ENCODE peak calls at places on chromosomes 1 and 21, in six cellular contexts. Z, E, X, Y, L and H are unnamed samples.

GRCh38 chr1:147541672-147542548 is 609 bp downstream of the BCL9 start:
- DNase-seq in Z (no peak), E (peak), X (peak), Y (peak), L (no peak), H (peak)

GRCh38 chr1:221834698-221835538 is 93.0 kb upstream of the DUSP10 start:
- DNase-seq in Z (no peak), E (no peak), X (no peak), Y (peak), L (no peak), H (peak)

GRCh38 chr1:16888806-16889178 is 7.0 kb upstream of the RNU1-2 start:
- DNase-seq in Z (no peak), E (no peak), X (no peak), Y (no peak), L (no peak), H (peak)

GRCh38 chr1:47533176-47534039 is 95.6 kb downstream of the FOXD2 start:
- DNase-seq in Z (peak), E (no peak), X (peak), Y (peak), L (no peak), H (peak)

GRCh38 chr1:175933801-175934200 is 190.4 kb upstream of the TNR start:
- DNase-seq in Z (no peak), E (no peak), X (no peak), Y (peak), L (peak), H (no peak)

GRCh38 chr1:223726380-223727001 is 14.2 kb downstream of the CAPN2 start:
- DNase-seq in Z (peak), E (peak), X (peak), Y (peak), L (peak), H (peak)

GRCh38 chr1:10374442-10374860 is 24.4 kb upstream of the PGD start:
- DNase-seq in Z (no peak), E (no peak), X (no peak), Y (no peak), L (no peak), H (no peak)

GRCh38 chr1:209733409-209734192 is 22.3 kb upstream of the TRAF3IP3 start:
- DNase-seq in Z (peak), E (no peak), X (no peak), Y (peak), L (no peak), H (no peak)

GRCh38 chr21:31872452-31873274 is at the start of gene HUNK:
- DNase-seq in Z (no peak), E (peak), X (peak), Y (peak), L (peak), H (peak)

GRCh38 chr1:78333426-78334012 is 157.3 kb upstream of the PTGFR start:
- DNase-seq in Z (no peak), E (peak), X (no peak), Y (peak), L (peak), H (no peak)

GRCh38 chr1:237672748-237673147 is 218.0 kb downstream of the ZP4 start:
- DNase-seq in Z (no peak), E (no peak), X (peak), Y (peak), L (peak), H (no peak)

GRCh38 chr1:186812560-186812959 is 16.2 kb upstream of the PLA2G4A start:
- DNase-seq in Z (peak), E (no peak), X (no peak), Y (no peak), L (no peak), H (peak)

GRCh38 chr1:66945316-66945715 is 20.5 kb downstream of the MIER1 start:
- DNase-seq in Z (no peak), E (no peak), X (no peak), Y (no peak), L (no peak), H (no peak)

GRCh38 chr1:204711947-204712701 is 26.6 kb upstream of the LRRN2 start:
- DNase-seq in Z (no peak), E (no peak), X (no peak), Y (no peak), L (no peak), H (no peak)

GRCh38 chr1:23895993-23896392 is 17.2 kb downstream of the CNR2 start:
- DNase-seq in Z (no peak), E (no peak), X (no peak), Y (no peak), L (no peak), H (no peak)

GRCh38 chr21:43827015-43827611 is 37.7 kb downstream of the RRP1 start:
- DNase-seq in Z (peak), E (no peak), X (no peak), Y (peak), L (peak), H (peak)

GRCh38 chr1:4805987-4806386 is 151.6 kb downstream of the AJAP1 start:
- DNase-seq in Z (no peak), E (no peak), X (no peak), Y (no peak), L (no peak), H (no peak)

GRCh38 chr1:6353948-6354658 is 39.5 kb downstream of the ACOT7 start:
- DNase-seq in Z (no peak), E (peak), X (no peak), Y (no peak), L (peak), H (no peak)

GRCh38 chr21:26098758-26099157 is 71.8 kb downstream of the APP start:
- DNase-seq in Z (no peak), E (no peak), X (no peak), Y (peak), L (no peak), H (no peak)

GRCh38 chr1:119040906-119041305 is 52.8 kb upstream of the TBX15 start:
- DNase-seq in Z (peak), E (no peak), X (no peak), Y (peak), L (no peak), H (peak)

GRCh38 chr21:41684381-41685245 is 82.2 kb downstream of the RIPK4 start:
- DNase-seq in Z (no peak), E (peak), X (no peak), Y (peak), L (peak), H (peak)

GRCh38 chr1:245969274-245969673 is 537.8 kb downstream of the SMYD3 start:
- DNase-seq in Z (peak), E (no peak), X (no peak), Y (peak), L (no peak), H (peak)
- H3K4me3 ChIP-seq in Z (no peak), E (no peak), X (no peak), Y (no peak), L (no peak), H (no peak)

GRCh38 chr1:169493251-169493650 is 7.5 kb upstream of the SLC19A2 start:
- DNase-seq in Z (no peak), E (no peak), X (no peak), Y (no peak), L (no peak), H (no peak)

GRCh38 chr1:169495050-169495740 is 9.5 kb upstream of the SLC19A2 start:
- DNase-seq in Z (no peak), E (no peak), X (no peak), Y (peak), L (no peak), H (no peak)

GRCh38 chr1:169488157-169488556 is 2.4 kb upstream of the SLC19A2 start:
- DNase-seq in Z (no peak), E (no peak), X (no peak), Y (no peak), L (no peak), H (no peak)

GRCh38 chr1:169494343-169494742 is 8.6 kb upstream of the SLC19A2 start:
- DNase-seq in Z (no peak), E (no peak), X (no peak), Y (no peak), L (no peak), H (no peak)

DNA sequence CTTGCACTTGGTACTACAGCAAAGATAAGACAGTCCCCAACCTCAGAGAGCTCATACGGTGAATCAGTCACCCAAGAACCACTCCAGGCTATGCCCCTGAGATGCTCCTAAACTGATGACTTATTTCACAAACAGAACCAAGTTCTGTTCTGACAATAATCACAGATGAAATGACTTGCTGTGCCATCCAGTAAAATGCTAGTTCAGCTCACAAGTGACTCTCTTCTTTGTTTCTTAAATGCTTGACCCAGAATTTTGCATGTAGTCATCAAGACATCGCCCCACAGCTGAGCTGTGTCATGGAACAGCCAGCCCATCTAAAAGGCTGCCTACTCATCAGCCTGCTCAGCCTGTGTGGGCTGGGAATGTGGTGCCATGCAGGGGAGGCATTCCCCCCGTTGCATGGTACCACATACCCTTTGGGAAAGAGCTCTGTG is 6.1 kb upstream of the SLC19A2 start:
- DNase-seq in Z (no peak), E (no peak), X (no peak), Y (peak), L (no peak), H (peak)
- TF ChIP-seq CTCF in Z (no peak), E (no peak), X (no peak), Y (no peak), L (no peak), H (no peak)

GRCh38 chr1:203273206-203273868 is 32.0 kb upstream of the BTG2 start:
- DNase-seq in Z (no peak), E (peak), X (peak), Y (peak), L (peak), H (peak)
- H3K4me3 ChIP-seq in Z (no peak), E (peak), X (peak), Y (no peak), L (no peak), H (no peak)

DNA sequence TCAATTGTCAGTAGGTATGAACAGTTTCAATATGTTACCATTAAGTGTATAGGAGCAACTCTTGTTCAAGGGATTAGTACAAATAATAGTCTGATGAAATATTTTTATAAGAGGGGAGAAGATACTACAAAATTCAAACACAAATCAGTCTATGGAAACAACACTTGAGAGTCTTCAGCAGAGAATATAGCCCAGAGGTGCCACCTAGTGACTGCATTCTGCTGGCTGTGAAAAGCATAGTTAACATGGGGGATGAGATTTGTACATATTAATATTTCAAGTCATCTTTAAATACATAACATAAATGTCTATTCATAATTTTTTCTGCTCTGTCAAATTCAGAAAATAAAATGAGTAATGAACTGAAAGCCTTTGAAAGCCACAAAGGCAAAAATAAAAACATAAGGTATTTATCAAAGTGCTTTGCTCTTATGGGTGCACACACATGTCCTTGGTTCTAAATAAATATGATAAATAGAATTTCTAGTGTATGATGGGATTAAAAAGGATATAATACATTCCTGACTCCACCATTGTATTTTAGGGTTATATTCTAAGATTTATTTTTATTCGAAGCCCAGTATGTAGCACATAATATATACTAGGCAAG is 440.9 kb upstream of the ZRANB2 start:
- DNase-seq in Z (peak), E (peak), X (peak), Y (peak), L (peak), H (peak)
- TF ChIP-seq CTCF in Z (peak), E (no peak), X (peak), Y (peak), L (peak), H (peak)

GRCh38 chr1:101337968-101338367 is 101.1 kb downstream of the S1PR1 start:
- DNase-seq in Z (no peak), E (no peak), X (no peak), Y (no peak), L (no peak), H (no peak)
- H3K4me3 ChIP-seq in Z (no peak), E (no peak), X (no peak), Y (no peak), L (no peak), H (no peak)

DNA sequence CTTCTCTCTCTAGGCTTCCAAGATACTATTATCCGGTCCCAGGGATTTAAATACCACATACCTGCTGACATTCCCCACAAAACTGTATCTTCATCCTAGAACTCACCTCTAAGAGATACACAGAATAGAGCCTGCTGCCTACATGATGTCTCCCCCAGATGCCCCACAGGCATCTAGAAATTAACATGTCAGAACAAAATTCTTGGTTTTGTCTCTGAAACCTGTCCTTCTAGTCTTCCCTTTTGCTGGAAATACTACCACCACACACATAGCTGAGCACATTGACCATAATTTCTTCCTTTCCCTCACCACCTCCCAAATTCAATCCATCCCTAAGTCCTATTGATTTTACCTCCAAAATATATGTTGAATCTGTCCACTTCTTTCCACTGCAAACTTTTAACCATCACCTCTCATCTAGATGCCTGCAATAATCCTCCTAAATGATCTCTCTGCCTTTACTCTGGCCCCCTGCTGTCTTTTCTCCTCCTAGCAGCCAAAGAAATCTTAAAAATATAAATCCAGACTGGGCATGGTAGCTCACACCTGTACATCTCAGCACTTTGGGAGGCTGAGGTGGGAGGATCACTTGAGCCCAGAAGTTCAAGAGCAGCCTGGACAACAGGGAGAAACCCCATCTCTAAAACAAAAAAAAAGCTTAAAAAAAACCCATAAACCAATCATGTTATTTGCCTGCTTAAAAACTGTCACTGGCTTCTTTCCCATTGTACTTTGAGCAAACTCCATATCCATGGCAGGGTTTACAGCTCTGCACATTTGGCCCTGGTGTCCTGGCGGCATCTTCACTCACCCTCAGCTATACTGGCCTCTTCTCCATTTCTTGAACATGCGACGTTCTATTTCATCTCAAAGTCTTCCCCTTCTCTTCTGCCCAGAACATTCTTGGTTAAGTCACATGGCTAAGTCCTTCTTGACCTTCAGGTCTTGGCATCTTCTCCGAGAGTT is 6.2 kb upstream of the FAM76A start:
- DNase-seq in Z (no peak), E (no peak), X (peak), Y (peak), L (no peak), H (peak)
- TF ChIP-seq CTCF in Z (peak), E (no peak), X (peak), Y (peak), L (no peak), H (peak)

DNA sequence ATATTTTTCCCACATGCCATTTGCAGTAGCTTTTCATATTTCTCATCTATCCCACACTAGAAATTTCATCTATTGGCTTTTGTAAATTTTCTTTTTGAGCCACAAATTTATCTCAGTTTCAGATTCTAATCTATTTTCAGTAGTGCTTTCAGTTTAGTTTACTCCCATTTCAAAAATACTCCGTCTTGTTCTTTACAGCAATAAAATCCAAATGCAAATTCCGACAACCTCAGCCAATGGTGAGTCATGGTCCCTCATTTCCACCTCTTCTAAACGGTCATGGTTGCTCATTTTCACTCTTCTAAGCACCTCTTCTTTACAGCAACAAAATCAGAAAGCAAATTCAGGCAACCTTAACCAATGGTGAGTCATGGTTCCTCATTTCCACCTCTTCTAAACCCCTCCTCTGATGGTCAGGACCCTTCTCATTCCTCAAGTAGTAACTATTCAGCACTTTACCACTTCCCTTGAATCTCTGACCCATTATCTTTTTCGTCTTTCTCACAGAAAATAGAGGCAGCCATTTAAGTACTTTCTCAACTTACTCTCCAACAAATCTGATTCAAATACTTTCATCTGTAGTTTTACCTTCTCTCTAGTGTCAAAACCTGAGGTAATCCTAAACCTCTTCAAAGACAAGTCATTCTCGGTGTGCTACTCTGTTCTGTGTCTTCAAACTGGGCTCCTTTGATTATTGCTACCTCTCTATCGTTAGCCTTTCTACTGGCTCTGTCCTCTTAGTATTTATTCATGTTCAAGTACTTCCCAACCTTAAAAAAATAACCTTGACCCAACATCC is 34.4 kb downstream of the C21orf91 start:
- DNase-seq in Z (no peak), E (no peak), X (peak), Y (no peak), L (no peak), H (no peak)
- H3K4me3 ChIP-seq in Z (no peak), E (no peak), X (peak), Y (no peak), L (no peak), H (no peak)

GRCh38 chr1:15283500-15283899 is 36.5 kb downstream of the FHAD1 start:
- DNase-seq in Z (peak), E (peak), X (no peak), Y (peak), L (peak), H (no peak)
- TF ChIP-seq CTCF in Z (peak), E (no peak), X (no peak), Y (peak), L (no peak), H (no peak)